ENCODE peak calls at places on chromosomes 4 and X, in five cellular contexts. R is psoas muscle, A is fibroblast of lung, I is IMR-90, G is dorsolateral prefrontal cortex. B is an unnamed sample.

GRCh38 chr4:71050809-71051208 is 57.4 kb downstream of the DCK start:
- DNase-seq in R (no peak), A (peak), I (peak), G (no peak), B (no peak)

GRCh38 chr4:125013891-125014290 is 300.9 kb upstream of the FAT4 start:
- DNase-seq in R (no peak), A (peak), I (peak), G (no peak), B (peak)

GRCh38 chr4:22670953-22671352 is 21.8 kb upstream of the GBA3 start:
- DNase-seq in R (no peak), A (peak), I (peak), G (no peak), B (no peak)

GRCh38 chr4:26892480-26893150 is 32.0 kb downstream of the STIM2 start:
- DNase-seq in R (no peak), A (no peak), I (no peak), G (no peak), B (no peak)

GRCh38 chr4:169603312-169603711 is 9.1 kb downstream of the NEK1 start:
- DNase-seq in R (no peak), A (no peak), I (no peak), G (no peak), B (no peak)

GRCh38 chr4:41256740-41257256 is at the start of gene UCHL1:
- DNase-seq in R (peak), A (peak), I (peak), G (peak), B (no peak)

GRCh38 chrX:101668143-101668542 is 8.5 kb upstream of the ARMCX2 start:
- DNase-seq in R (no peak), A (peak), I (no peak), G (no peak), B (no peak)

GRCh38 chrX:46279925-46280313 is 265.3 kb downstream of the ZNF674 start:
- DNase-seq in R (no peak), A (peak), I (peak), G (no peak), B (no peak)

DNA sequence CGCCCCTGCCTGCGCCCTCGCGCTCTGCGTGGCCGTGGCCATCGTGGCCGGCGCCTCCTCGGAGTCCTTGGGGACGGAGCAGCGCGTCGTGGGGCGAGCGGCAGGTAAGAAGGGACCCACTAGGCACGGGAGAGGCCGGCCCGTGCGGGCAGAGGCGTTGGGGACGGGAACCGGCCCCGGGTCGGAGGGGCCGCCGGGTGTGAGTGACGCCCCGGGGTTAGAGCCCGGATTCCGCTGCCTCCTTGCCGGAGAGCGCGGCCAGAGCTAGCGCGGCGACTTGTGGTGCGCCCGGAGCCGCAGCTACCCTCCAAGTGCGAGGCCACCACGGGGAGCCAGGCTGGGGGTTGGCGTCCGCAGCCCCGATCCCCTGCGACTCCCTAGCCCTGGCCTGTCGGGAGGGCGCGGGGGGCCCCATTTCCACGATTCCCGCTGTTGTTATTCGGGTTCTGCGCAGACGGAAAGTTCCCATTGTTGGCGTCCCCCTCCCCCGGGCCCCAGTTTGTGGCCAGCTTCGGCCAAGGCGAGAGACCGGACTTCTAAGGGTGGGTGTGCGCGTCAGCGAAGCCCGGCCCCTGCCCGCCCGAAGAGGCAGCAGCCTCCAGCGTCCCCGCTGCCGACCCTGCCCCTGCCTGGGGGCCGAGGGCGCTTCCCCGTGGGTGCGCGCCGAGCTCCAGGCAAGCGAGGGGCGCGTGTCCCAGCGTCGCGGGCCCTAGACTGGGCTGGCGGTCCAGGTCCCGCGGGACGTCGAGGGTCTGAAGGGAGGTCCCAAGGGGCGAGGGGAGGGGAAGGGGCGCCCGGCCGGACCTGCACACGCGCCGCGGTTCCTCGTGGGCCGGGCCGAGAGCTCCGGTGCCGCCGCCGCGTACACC is 1.1 kb downstream of the FGFR3 start:
- DNase-seq in R (no peak), A (peak), I (no peak), G (no peak), B (no peak)
- H3K4me3 ChIP-seq in R (peak), A (no peak), I (peak), G (peak), B (peak)

GRCh38 chrX:149493567-149494562 is 11.2 kb downstream of the IDS start:
- DNase-seq in R (no peak), A (no peak), I (no peak), G (no peak), B (no peak)
- TF ChIP-seq CTCF in R (no peak), A (no peak), I (peak), G (no peak), B (no peak)

DNA sequence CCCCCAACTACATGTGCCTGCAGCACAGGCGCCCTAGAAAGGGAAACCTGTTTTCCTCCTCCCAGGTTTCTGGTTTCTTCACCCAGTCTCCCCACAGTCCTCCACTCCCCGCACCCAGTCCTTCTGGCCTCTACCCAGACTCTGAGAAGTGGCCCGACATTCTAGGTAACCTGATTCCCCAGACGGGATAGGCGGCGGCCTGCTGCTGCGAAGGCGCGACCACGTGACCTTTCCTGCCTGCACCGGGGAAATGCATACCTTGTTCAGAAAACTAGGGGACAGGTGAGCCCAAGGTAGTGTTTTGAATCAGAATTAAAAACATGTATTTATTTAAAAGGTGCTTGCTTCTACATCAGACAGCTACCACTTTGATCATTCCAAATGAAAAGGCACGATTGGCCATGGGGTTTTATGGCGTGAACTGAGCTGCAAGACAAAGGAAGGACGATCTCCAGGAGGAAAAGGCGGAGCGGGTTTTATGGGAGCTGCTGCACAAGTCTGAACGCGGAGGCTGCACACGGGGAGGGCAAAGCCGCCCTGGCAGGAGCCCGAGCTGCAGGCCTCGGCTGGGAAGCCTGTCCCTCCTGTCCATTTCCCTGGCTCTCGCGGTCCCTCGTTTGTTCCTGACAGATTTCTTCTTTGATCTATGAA is 150.7 kb downstream of the SPRY1 start:
- DNase-seq in R (no peak), A (no peak), I (no peak), G (no peak), B (no peak)
- H3K4me3 ChIP-seq in R (no peak), A (no peak), I (no peak), G (no peak), B (no peak)

DNA sequence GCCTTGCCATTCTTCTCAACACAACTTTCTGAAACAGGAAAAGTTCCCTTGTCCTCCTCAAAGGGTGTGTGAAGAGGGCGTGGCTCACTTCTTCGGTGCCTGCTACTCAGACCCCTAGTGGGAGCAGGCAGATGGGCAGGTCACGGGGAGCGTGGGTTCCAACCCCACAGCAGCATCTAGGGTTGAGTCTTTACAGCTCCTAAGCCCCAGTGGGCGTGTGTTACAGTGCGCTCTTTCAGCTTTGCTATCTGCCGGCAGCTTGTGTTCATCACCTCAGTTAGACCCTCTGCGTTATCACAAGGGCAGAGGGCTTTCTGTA is 57.5 kb upstream of the KLF3 start:
- DNase-seq in R (no peak), A (no peak), I (no peak), G (no peak), B (no peak)
- TF ChIP-seq CTCF in R (no peak), A (no peak), I (no peak), G (no peak), B (peak)

GRCh38 chr4:173506780-173507211 is 23.2 kb downstream of the HAND2 start:
- DNase-seq in R (no peak), A (no peak), I (no peak), G (no peak), B (no peak)
- H3K4me3 ChIP-seq in R (peak), A (no peak), I (no peak), G (peak), B (no peak)

DNA sequence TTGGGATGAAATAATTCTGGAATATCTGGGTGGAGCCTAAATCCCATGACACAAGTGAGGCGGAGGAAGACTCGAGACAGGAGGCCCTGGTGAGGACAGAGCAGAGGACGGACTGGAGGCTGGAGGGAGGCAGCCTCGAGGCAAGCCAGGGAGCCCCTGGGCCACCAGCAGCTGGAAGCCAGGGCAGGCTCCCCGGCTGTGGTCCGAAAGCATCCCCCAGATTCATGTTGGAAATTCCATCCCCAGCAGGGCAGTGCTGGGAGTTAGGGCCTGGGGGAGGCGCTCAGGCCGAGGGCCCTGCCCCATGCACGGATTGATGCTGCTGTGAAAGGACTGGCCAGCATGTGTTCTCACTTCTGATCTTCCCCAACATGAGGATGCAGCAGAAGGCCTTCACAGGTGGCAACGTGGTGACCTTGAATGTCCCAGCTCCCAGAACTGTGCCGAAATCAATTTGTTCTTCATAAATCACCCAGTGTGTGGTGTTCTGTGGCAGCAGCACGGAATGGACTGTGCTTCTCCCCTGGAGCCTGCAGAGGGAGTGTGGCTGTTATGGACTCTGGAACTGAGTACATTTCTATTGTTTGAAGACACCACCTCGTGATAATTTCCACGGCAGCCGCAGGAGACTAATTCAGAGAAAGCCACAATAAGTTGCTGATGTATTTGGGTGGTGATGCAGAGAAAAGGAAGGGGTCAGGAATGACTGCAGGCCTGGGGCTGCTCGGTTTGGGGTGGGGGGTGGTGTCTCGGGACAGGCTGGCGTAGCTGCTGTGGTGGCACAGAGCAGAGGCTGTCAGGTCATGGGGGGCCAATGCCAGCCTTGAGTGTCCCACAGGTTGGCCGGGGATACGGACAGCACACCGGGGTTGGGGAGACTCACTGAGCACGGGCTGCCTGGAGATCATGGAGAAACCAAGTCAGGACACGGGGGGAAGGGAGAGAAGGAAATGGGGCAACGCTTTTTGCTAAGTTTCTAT is 56.9 kb downstream of the PCGF3 start:
- DNase-seq in R (peak), A (peak), I (no peak), G (no peak), B (no peak)
- TF ChIP-seq CTCF in R (no peak), A (no peak), I (peak), G (no peak), B (peak)

GRCh38 chr4:103079621-103080020 is 3.1 kb upstream of the SLC9B2 start:
- DNase-seq in R (no peak), A (no peak), I (no peak), G (no peak), B (no peak)
- H3K4me3 ChIP-seq in R (no peak), A (no peak), I (no peak), G (no peak), B (no peak)

DNA sequence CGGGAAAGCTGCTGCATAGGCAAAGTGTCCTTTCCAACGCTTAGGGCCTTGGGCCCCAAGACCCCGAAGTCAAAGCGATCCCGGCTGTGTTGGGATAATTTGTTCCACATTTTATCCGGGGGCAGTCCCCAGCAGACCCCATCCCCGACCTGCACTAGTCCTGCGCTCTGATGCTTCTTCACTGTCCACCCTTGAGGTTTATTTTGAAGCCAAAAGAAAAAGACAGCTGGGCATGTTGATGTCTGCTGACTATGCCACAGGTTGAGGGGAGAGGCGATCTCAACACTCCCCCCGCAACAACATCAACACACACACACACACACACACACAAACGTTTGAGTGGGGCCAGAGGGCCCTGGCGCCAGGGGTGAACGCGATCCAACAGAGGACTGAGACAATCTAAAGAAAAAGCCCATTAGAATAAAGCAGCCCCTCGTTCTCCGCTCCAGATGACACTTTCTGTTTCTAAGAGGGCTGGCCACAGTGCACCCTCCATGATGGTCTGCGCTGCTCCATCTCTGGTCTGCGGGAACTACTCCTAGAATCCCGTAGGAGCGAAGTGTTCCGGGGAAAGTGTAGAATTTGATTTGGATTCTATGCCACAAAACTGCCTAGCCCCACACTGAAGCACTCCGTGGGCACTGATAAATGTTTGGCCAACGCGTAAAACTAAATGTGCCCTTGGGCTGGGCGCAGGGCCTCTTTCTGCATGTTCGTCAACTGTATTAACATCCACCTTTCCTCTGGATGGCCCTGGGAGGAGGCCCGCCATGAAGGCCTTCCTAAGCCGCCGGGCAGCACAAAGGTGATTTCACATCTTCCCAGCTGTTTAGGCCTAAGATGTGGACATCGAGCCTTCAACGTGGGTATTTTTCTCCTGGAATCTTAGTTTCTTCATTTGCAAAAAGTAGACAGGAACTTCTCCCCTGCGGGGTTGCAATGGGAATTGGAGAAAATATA is 2.4 kb downstream of the MSX1 start:
- DNase-seq in R (no peak), A (no peak), I (no peak), G (no peak), B (no peak)
- TF ChIP-seq CTCF in R (no peak), A (no peak), I (no peak), G (no peak), B (no peak)

DNA sequence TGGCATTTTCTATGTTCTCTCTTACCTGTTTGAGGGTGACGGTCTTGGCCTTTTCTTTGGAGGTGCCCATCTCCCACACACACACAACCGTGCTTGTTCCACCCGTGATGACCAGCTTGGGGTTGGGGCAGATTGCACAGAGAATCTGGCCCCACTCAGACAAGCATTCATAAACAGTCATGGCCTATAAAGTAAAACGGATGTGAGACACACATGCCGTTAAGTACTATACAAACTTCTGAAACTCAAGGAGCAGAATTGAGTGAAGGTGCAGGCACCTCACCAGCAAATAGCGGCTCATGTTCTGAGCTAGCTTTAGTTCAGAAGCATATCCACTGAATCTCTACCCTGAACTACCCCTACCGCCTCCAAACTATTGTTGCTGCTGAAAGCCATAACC is 107.6 kb downstream of the CDS1 start:
- DNase-seq in R (no peak), A (no peak), I (peak), G (no peak), B (no peak)
- H3K4me3 ChIP-seq in R (no peak), A (peak), I (no peak), G (no peak), B (no peak)